ENCODE peak calls at places on chromosomes 5 and 9, in six cellular contexts. P, M, S, F, L and R are unnamed samples.
A peak's percentile ranks its signal among the peaks of the same experiment; 100 is the strongest.

GRCh38 chr5:35876922-35877321 is 20.2 kb downstream of the IL7R start:
- DNase-seq in M (no peak), F (no peak), P (no peak), L (no peak), S (no peak), R (no peak)

GRCh38 chr9:4299006-4299795 is 667 bp downstream of the GLIS3 start:
- DNase-seq in F (peak; percentile 24), P (peak; percentile 76), L (peak; percentile 76), M (no peak), S (peak; percentile 64), R (peak; percentile 72)

GRCh38 chr5:37940931-37941623 is 101.2 kb upstream of the GDNF start:
- DNase-seq in L (no peak), M (no peak), F (no peak), P (no peak), S (no peak), R (no peak)

GRCh38 chr5:112381521-112381920 is 37.6 kb downstream of the EPB41L4A start:
- DNase-seq in P (no peak), F (no peak), S (no peak), M (no peak), L (no peak), R (no peak)

GRCh38 chr5:32339198-32339597 is 26.5 kb upstream of the MTMR12 start:
- DNase-seq in L (no peak), P (no peak), M (no peak), F (no peak), S (no peak), R (peak; percentile 55)

GRCh38 chr9:7844283-7844682 is 44.7 kb upstream of the DMAC1 start:
- DNase-seq in M (peak; percentile 4), F (no peak), L (no peak), S (no peak), P (no peak), R (peak; percentile 70)

GRCh38 chr9:136268776-136269175 is 23.2 kb upstream of the QSOX2 start:
- DNase-seq in M (no peak), L (no peak), P (no peak), F (no peak), S (no peak), R (no peak)

GRCh38 chr5:61252643-61252925 is 79.5 kb upstream of the ZSWIM6 start:
- DNase-seq in L (no peak), F (no peak), S (no peak), P (no peak), M (no peak), R (no peak)

GRCh38 chr9:99677281-99677680 is 144.4 kb upstream of the NR4A3 start:
- DNase-seq in L (no peak), P (no peak), M (no peak), S (no peak), F (no peak), R (no peak)

GRCh38 chr9:125140576-125140975 is 2.8 kb downstream of the SCAI start:
- DNase-seq in M (no peak), F (no peak), P (no peak), S (no peak), L (no peak), R (no peak)

GRCh38 chr9:126528111-126528510 is 85.6 kb upstream of the LMX1B start:
- DNase-seq in S (no peak), L (peak; percentile 71), M (peak; percentile 66), F (no peak), P (no peak), R (no peak)

GRCh38 chr9:16028516-16028915 is 475.7 kb downstream of the CCDC171 start:
- DNase-seq in P (no peak), L (no peak), F (no peak), M (no peak), S (no peak), R (no peak)

GRCh38 chr5:118220491-118220890 is 767.9 kb downstream of the DTWD2 start:
- DNase-seq in S (no peak), M (no peak), F (no peak), P (no peak), L (no peak), R (no peak)

GRCh38 chr9:117214416-117214815 is 200.4 kb downstream of the ASTN2 start:
- DNase-seq in F (no peak), P (no peak), L (no peak), S (no peak), M (no peak), R (no peak)

GRCh38 chr5:120466337-120467006 is 2.4 kb downstream of the PRR16 start:
- DNase-seq in F (no peak), P (no peak), M (no peak), L (no peak), S (no peak), R (no peak)

GRCh38 chr5:120464627-120465280 is 654 bp downstream of the PRR16 start:
- DNase-seq in S (peak; percentile 79), L (peak; percentile 75), F (no peak), M (no peak), P (peak; percentile 31), R (peak; percentile 24)

GRCh38 chr5:120463991-120464626 is at the start of gene PRR16:
- DNase-seq in L (peak; percentile 85), S (peak; percentile 80), P (peak; percentile 40), F (peak; percentile 42), M (no peak), R (peak; percentile 30)

GRCh38 chr5:120463026-120463770 is 902 bp upstream of the PRR16 start:
- DNase-seq in M (no peak), F (no peak), L (no peak), P (no peak), S (no peak), R (peak; percentile 50)

GRCh38 chr5:120465281-120465961 is 1.3 kb downstream of the PRR16 start:
- DNase-seq in S (peak; percentile 63), L (peak; percentile 75), M (no peak), P (peak; percentile 36), F (no peak), R (no peak)
- TF ChIP-seq POLR2A in S (no peak), L (no peak), M (no peak), P (no peak), F (no peak), R (no peak)

DNA sequence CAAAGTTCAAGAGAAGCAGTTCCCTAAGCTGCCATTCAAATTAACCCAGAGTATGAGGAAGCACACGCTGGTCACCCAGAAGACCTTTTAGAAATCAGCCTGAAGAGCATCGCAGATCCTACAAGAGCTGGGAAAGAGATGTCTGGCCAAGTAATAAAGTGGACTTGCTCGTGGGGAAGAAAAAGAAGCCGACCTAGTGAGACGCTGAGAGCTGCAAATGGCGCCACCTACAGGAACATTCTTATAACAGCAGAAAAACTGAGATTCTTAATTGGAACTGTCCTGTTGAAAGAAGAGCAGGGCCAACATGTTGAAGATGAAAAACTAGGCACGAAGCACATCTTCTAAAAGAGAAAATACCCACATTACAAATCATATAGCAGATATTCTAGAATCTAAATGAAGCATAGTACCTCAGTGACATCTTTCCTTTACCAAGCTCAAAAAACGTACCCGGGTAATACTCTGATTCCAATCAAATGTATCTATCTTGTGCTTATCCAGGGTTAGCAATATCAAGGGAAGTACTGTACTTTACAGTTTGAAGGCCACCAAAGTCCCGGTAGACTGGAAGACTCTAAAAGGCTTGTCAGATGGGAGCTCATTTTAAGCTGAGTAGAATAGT is 3.9 kb upstream of the GNAQ start:
- DNase-seq in L (no peak), M (peak; percentile 69), F (no peak), S (no peak), P (peak; percentile 53), R (peak; percentile 89)
- TF ChIP-seq POLR2A in L (no peak), M (no peak), F (no peak), S (no peak), P (no peak), R (no peak)

DNA sequence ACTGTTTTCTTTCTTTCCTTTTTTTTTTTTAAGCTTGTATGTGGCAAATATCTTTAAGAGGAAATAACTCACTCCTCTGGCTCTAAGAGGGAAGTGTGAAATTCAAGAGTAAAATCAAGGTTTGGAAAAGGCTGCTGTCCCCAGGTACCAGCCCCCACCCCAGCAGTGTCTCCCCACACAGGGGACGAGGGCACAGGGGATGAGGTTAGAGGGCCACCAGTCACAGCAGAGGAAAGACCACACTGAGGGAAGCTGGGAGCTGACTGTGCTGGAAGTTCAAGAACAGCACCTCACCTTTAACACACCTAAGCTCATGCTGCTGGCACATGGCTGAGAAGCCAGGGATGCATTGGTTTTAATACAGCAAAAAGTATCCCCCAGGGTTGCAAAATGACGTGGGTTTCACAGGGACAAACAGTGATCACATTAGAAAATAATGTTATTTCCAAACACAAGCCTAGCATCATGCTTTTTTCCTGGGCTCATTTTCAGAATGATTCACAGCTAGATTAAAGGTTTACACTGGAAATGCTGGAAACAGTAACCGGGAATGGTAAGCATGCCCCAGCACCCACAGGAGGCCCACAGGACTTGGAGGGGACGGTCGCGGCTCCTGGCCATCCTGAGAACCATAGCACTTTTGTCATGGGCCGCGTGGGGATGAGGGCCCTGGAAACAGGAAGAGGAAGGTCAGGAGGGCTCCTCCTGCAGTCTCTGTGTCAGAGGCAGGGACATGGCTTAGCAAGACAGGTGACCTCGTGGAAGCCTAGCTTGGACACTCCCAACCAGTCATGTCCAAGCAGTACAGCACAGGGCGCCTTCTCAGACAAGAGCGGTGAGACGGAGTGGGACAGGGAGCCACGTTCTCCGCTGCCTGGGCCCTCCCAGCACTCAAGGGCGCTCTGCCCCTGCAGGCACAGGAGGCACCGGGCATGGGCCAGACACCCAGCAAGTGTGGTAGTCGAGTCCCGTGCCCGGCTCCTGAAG is 6.9 kb downstream of the LPCAT1 start:
- DNase-seq in S (peak; percentile 51), M (peak; percentile 16), L (peak; percentile 77), P (peak; percentile 9), F (no peak), R (no peak)
- TF ChIP-seq POLR2A in S (no peak), M (no peak), L (no peak), P (no peak), F (no peak), R (no peak)

GRCh38 chr9:98008764-98009163 is 25.6 kb downstream of the ANP32B start:
- DNase-seq in L (no peak), S (no peak), M (no peak), F (no peak), P (no peak), R (no peak)
- TF ChIP-seq POLR2A in L (no peak), S (no peak), M (no peak), F (no peak), P (no peak), R (no peak)

GRCh38 chr9:120931278-120932085 is 4.9 kb upstream of the TRAF1 start:
- DNase-seq in S (no peak), L (no peak), F (no peak), P (peak; percentile 59), M (no peak), R (peak; percentile 70)
- TF ChIP-seq POLR2A in S (no peak), L (no peak), F (peak; percentile 81), P (no peak), M (no peak), R (no peak)

GRCh38 chr5:59503223-59503622 is 390.3 kb downstream of the PDE4D start:
- DNase-seq in P (no peak), L (no peak), S (no peak), F (no peak), M (no peak), R (no peak)
- TF ChIP-seq POLR2A in P (no peak), L (no peak), S (no peak), F (no peak), M (no peak), R (no peak)